ENCODE peak calls at places on chromosomes 4 and X, in six cellular contexts. I, E, N, J, Q and U are unnamed samples.

GRCh38 chrX:53160297-53160983 is 64.6 kb downstream of the KDM5C start:
- DNase-seq in I (no peak), E (no peak), N (no peak), J (no peak), Q (no peak), U (no peak)

GRCh38 chr4:13313856-13314255 is 170.3 kb downstream of the RAB28 start:
- DNase-seq in I (no peak), E (no peak), N (peak), J (no peak), Q (no peak), U (no peak)

GRCh38 chr4:24850669-24851068 is 55.3 kb downstream of the SOD3 start:
- DNase-seq in I (peak), E (no peak), N (no peak), J (peak), Q (peak), U (no peak)

GRCh38 chr4:186392017-186392416 is 126.0 kb downstream of the F11 start:
- DNase-seq in I (no peak), E (no peak), N (no peak), J (no peak), Q (no peak), U (no peak)

GRCh38 chrX:125150231-125150630 is 169.4 kb upstream of the TEX13C start:
- DNase-seq in I (no peak), E (no peak), N (no peak), J (no peak), Q (peak), U (no peak)

GRCh38 chr4:77225022-77225421 is 68.0 kb downstream of the CCNG2 start:
- DNase-seq in I (no peak), E (no peak), N (no peak), J (no peak), Q (no peak), U (no peak)

GRCh38 chr4:159137176-159137575 is 34.3 kb downstream of the RAPGEF2 start:
- DNase-seq in I (no peak), E (no peak), N (peak), J (no peak), Q (no peak), U (no peak)

GRCh38 chr4:153494562-153494961 is 28.4 kb downstream of the TMEM131L start:
- DNase-seq in I (no peak), E (no peak), N (no peak), J (no peak), Q (no peak), U (no peak)